ENCODE peak calls at places on chromosomes 3 and 15, in eight cellular contexts. One of them, this sample, is unnamed.

GRCh38 chr15:74227968-74228722 is 8.0 kb upstream of the CCDC33 start:
- DNase-seq in osteoblast: peak; percentile 68
- DNase-seq in BE2C: peak; percentile 81
- DNase-seq in Panc1: no peak
- DNase-seq in SK-N-SH: no peak
- DNase-seq in fibroblast of lung: peak; percentile 51
- DNase-seq in tibial nerve: no peak
- DNase-seq in neural progenitor cell: no peak
- DNase-seq in this sample: peak; percentile 41

GRCh38 chr15:99651023-99651807 is 82.0 kb downstream of the LYSMD4 start:
- DNase-seq in osteoblast: peak; percentile 52
- DNase-seq in BE2C: no peak
- DNase-seq in Panc1: no peak
- DNase-seq in SK-N-SH: no peak
- DNase-seq in fibroblast of lung: peak; percentile 29
- DNase-seq in tibial nerve: no peak
- DNase-seq in neural progenitor cell: no peak
- DNase-seq in this sample: peak; percentile 66

GRCh38 chr3:101970915-101971314 is 121.6 kb downstream of the NFKBIZ start:
- DNase-seq in osteoblast: no peak
- DNase-seq in BE2C: peak; percentile 13
- DNase-seq in Panc1: no peak
- DNase-seq in SK-N-SH: no peak
- DNase-seq in fibroblast of lung: no peak
- DNase-seq in tibial nerve: no peak
- DNase-seq in neural progenitor cell: peak; percentile 17
- DNase-seq in this sample: no peak

GRCh38 chr15:33089165-33089877 is 105.2 kb downstream of the FMN1 start:
- DNase-seq in osteoblast: peak; percentile 52
- DNase-seq in BE2C: no peak
- DNase-seq in Panc1: no peak
- DNase-seq in SK-N-SH: no peak
- DNase-seq in fibroblast of lung: no peak
- DNase-seq in tibial nerve: no peak
- DNase-seq in neural progenitor cell: no peak
- DNase-seq in this sample: no peak

GRCh38 chr15:43225201-43225949 is 4.6 kb upstream of the EPB42 start:
- DNase-seq in osteoblast: peak; percentile 97
- DNase-seq in BE2C: peak; percentile 48
- DNase-seq in Panc1: peak; percentile 45
- DNase-seq in SK-N-SH: peak; percentile 71
- DNase-seq in fibroblast of lung: peak; percentile 68
- DNase-seq in tibial nerve: peak; percentile 57
- DNase-seq in neural progenitor cell: peak; percentile 79
- DNase-seq in this sample: peak; percentile 36

GRCh38 chr3:137105277-137105977 is 147.6 kb downstream of the IL20RB start:
- DNase-seq in osteoblast: no peak
- DNase-seq in BE2C: peak; percentile 18
- DNase-seq in Panc1: peak; percentile 55
- DNase-seq in SK-N-SH: peak; percentile 35
- DNase-seq in fibroblast of lung: peak; percentile 74
- DNase-seq in tibial nerve: peak; percentile 58
- DNase-seq in neural progenitor cell: peak; percentile 88
- DNase-seq in this sample: peak; percentile 39

GRCh38 chr15:79311901-79312553 is 1.1 kb downstream of the TMED3 start:
- DNase-seq in osteoblast: peak; percentile 80
- DNase-seq in BE2C: no peak
- DNase-seq in Panc1: no peak
- DNase-seq in SK-N-SH: peak; percentile 9
- DNase-seq in fibroblast of lung: no peak
- DNase-seq in tibial nerve: no peak
- DNase-seq in neural progenitor cell: no peak
- DNase-seq in this sample: no peak

GRCh38 chr3:175146258-175146657 is 287.1 kb downstream of the NAALADL2 start:
- DNase-seq in osteoblast: no peak
- DNase-seq in BE2C: no peak
- DNase-seq in Panc1: no peak
- DNase-seq in SK-N-SH: no peak
- DNase-seq in fibroblast of lung: peak; percentile 69
- DNase-seq in tibial nerve: no peak
- DNase-seq in neural progenitor cell: no peak
- DNase-seq in this sample: peak; percentile 59

GRCh38 chr15:38818156-38818745 is 253.6 kb upstream of the RASGRP1 start:
- DNase-seq in osteoblast: no peak
- DNase-seq in BE2C: no peak
- DNase-seq in Panc1: no peak
- DNase-seq in SK-N-SH: peak; percentile 11
- DNase-seq in fibroblast of lung: no peak
- DNase-seq in tibial nerve: no peak
- DNase-seq in neural progenitor cell: peak; percentile 65
- DNase-seq in this sample: no peak

DNA sequence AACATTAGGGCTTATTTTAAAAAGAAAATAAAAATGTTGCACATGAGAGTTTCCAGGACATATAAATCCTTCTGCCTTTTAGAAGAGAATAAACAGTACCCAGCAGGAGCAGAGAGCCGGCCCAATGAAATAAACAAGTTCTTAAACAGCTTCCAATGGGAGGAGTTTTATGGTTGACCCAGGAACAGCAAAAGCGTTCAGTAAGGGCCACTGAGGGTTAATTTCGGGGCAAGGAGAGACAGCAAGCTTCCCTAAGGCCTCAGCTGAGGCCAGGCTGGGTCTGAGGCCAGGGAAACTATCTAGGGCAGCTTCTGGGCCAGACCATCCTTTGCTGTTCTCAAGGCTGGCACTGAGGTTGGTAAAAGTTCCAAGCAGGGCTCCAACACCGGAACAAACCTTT is 3.4 kb downstream of the PDZRN3 start:
- DNase-seq in osteoblast: no peak
- DNase-seq in BE2C: no peak
- DNase-seq in Panc1: no peak
- DNase-seq in SK-N-SH: no peak
- DNase-seq in fibroblast of lung: peak; percentile 49
- DNase-seq in tibial nerve: no peak
- DNase-seq in neural progenitor cell: no peak
- DNase-seq in this sample: peak; percentile 41
- H3K4me3 ChIP-seq in osteoblast: peak overlapping the region; percentile 76
- H3K4me3 ChIP-seq in BE2C: peak overlapping the region; percentile 76
- H3K4me3 ChIP-seq in Panc1: no peak overlapping the region
- H3K4me3 ChIP-seq in SK-N-SH: peak overlapping the region; percentile 76
- H3K4me3 ChIP-seq in fibroblast of lung: peak overlapping the region; percentile 94
- H3K4me3 ChIP-seq in tibial nerve: peak overlapping the region; percentile 67
- H3K4me3 ChIP-seq in neural progenitor cell: no peak overlapping the region
- H3K4me3 ChIP-seq in this sample: peak overlapping the region; percentile 65

DNA sequence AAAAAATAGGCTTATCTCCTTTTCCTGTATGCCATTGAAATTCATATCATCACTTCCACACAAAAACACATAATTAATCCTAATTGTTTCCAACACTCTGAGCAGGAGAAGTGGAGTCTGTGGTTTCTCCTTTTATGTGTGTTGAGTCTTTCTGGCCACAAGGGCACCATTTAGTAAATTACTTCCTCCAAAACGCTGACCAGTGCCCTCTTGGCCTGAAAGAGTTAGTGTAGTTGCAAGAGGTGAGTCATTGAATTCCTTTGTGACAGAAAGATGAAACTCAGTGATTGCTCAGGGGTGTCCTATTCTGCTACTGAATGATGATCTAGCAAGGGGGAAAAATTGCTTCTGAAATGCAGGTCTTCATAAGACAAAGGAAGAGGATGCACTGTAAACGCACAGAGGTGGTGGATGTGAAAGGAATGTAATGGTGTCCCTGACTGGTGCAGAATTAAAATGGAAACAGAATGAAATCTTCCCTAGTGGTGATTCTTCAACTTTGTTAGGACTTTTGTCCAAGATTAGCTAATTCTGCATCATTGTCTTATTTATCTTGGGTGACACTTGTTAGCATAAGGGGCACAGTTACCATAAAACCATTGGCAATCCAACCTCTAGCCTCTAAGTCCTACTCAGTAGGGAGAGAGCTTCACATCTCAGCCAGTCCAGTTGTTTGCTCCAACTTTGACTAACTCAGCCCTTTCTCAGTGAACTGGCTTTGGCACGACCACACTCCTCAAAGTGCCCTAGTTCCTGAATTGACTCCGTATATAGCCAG is 208.4 kb upstream of the NANOGP8 start:
- DNase-seq in osteoblast: peak; percentile 81
- DNase-seq in BE2C: no peak
- DNase-seq in Panc1: no peak
- DNase-seq in SK-N-SH: peak; percentile 22
- DNase-seq in fibroblast of lung: peak; percentile 70
- DNase-seq in tibial nerve: no peak
- DNase-seq in neural progenitor cell: no peak
- DNase-seq in this sample: peak; percentile 73
- TF ChIP-seq CTCF in osteoblast: peak; percentile 47
- TF ChIP-seq CTCF in BE2C: peak; percentile 41
- TF ChIP-seq CTCF in Panc1: peak; percentile 9
- TF ChIP-seq CTCF in SK-N-SH: peak; percentile 60
- TF ChIP-seq CTCF in fibroblast of lung: peak; percentile 39
- TF ChIP-seq CTCF in tibial nerve: no peak
- TF ChIP-seq CTCF in neural progenitor cell: peak; percentile 19
- TF ChIP-seq CTCF in this sample: peak; percentile 32

GRCh38 chr15:41495736-41496599 is 2.3 kb downstream of the ITPKA start:
- DNase-seq in osteoblast: peak; percentile 62
- DNase-seq in BE2C: no peak
- DNase-seq in Panc1: no peak
- DNase-seq in SK-N-SH: peak; percentile 30
- DNase-seq in fibroblast of lung: no peak
- DNase-seq in tibial nerve: no peak
- DNase-seq in neural progenitor cell: peak; percentile 78
- DNase-seq in this sample: no peak
- H3K4me3 ChIP-seq in osteoblast: no peak overlapping the region
- H3K4me3 ChIP-seq in BE2C: no peak overlapping the region
- H3K4me3 ChIP-seq in Panc1: no peak overlapping the region
- H3K4me3 ChIP-seq in SK-N-SH: no peak overlapping the region
- H3K4me3 ChIP-seq in fibroblast of lung: no peak overlapping the region
- H3K4me3 ChIP-seq in tibial nerve: peak overlapping the region; percentile 22
- H3K4me3 ChIP-seq in neural progenitor cell: peak overlapping the region; percentile 63
- H3K4me3 ChIP-seq in this sample: no peak overlapping the region

GRCh38 chr3:5800965-5801364 is 613.5 kb downstream of the EDEM1 start:
- DNase-seq in osteoblast: no peak
- DNase-seq in BE2C: no peak
- DNase-seq in Panc1: no peak
- DNase-seq in SK-N-SH: no peak
- DNase-seq in fibroblast of lung: no peak
- DNase-seq in tibial nerve: no peak
- DNase-seq in neural progenitor cell: no peak
- DNase-seq in this sample: no peak

GRCh38 chr3:5798809-5799208 is 611.3 kb downstream of the EDEM1 start:
- DNase-seq in osteoblast: no peak
- DNase-seq in BE2C: no peak
- DNase-seq in Panc1: no peak
- DNase-seq in SK-N-SH: no peak
- DNase-seq in fibroblast of lung: no peak
- DNase-seq in tibial nerve: no peak
- DNase-seq in neural progenitor cell: no peak
- DNase-seq in this sample: no peak

GRCh38 chr3:5796541-5796940 is 609.0 kb downstream of the EDEM1 start:
- DNase-seq in osteoblast: no peak
- DNase-seq in BE2C: no peak
- DNase-seq in Panc1: no peak
- DNase-seq in SK-N-SH: no peak
- DNase-seq in fibroblast of lung: no peak
- DNase-seq in tibial nerve: no peak
- DNase-seq in neural progenitor cell: no peak
- DNase-seq in this sample: no peak

GRCh38 chr3:5799421-5799820 is 611.9 kb downstream of the EDEM1 start:
- DNase-seq in osteoblast: no peak
- DNase-seq in BE2C: no peak
- DNase-seq in Panc1: no peak
- DNase-seq in SK-N-SH: no peak
- DNase-seq in fibroblast of lung: no peak
- DNase-seq in tibial nerve: no peak
- DNase-seq in neural progenitor cell: no peak
- DNase-seq in this sample: no peak
- TF ChIP-seq CTCF in osteoblast: no peak
- TF ChIP-seq CTCF in BE2C: no peak
- TF ChIP-seq CTCF in Panc1: no peak
- TF ChIP-seq CTCF in SK-N-SH: peak; percentile 24
- TF ChIP-seq CTCF in fibroblast of lung: no peak
- TF ChIP-seq CTCF in tibial nerve: no peak
- TF ChIP-seq CTCF in neural progenitor cell: no peak
- TF ChIP-seq CTCF in this sample: no peak